ENCODE peak calls at places on chromosome 19, in six cellular contexts. W is GM23248, E is dorsolateral prefrontal cortex, R is right cardiac atrium, H is choroid plexus epithelial cell, I is cardiac fibroblast. L is an unnamed sample.

GRCh38 chr19:51467864-51468544 is 9.8 kb upstream of the SIGLEC8 start:
- DNase-seq in W (no peak), R (no peak), E (no peak), H (no peak), I (no peak), L (peak; percentile 86)

GRCh38 chr19:3690551-3691371 is 9.5 kb downstream of the PIP5K1C start:
- DNase-seq in W (no peak), H (no peak), R (no peak), E (no peak), I (no peak), L (no peak)

GRCh38 chr19:29650988-29651387 is 14.3 kb upstream of the PLEKHF1 start:
- DNase-seq in I (no peak), E (no peak), H (no peak), W (no peak), R (no peak), L (no peak)

GRCh38 chr19:12665646-12666304 is 767 bp downstream of the MAN2B1 start:
- DNase-seq in I (no peak), R (no peak), W (peak; percentile 40), H (no peak), E (no peak), L (peak; percentile 36)

GRCh38 chr19:16094360-16095070 is 17.2 kb upstream of the RAB8A start:
- DNase-seq in I (peak; percentile 58), H (peak; percentile 67), E (no peak), W (no peak), R (no peak), L (no peak)

GRCh38 chr19:9883231-9883758 is 48.2 kb downstream of the PIN1 start:
- DNase-seq in H (no peak), E (peak; percentile 43), I (no peak), W (no peak), R (no peak), L (no peak)

GRCh38 chr19:10219678-10220077 is 11.5 kb downstream of the S1PR2 start:
- DNase-seq in I (peak; percentile 52), E (no peak), W (peak; percentile 54), H (peak; percentile 71), R (no peak), L (peak; percentile 78)

GRCh38 chr19:23075031-23075733 is 41.6 kb upstream of the ZNF730 start:
- DNase-seq in I (peak; percentile 73), R (peak; percentile 89), E (peak; percentile 12), W (peak; percentile 46), H (peak; percentile 85), L (peak; percentile 94)

GRCh38 chr19:57269515-57270250 is 10.6 kb upstream of the ZNF460 start:
- DNase-seq in H (peak; percentile 85), E (no peak), R (no peak), I (peak; percentile 65), W (peak; percentile 93), L (no peak)

GRCh38 chr19:6590458-6591319 is at the start of gene CD70:
- DNase-seq in E (no peak), H (no peak), R (no peak), I (no peak), W (peak; percentile 38), L (peak; percentile 89)

GRCh38 chr19:33770107-33770506 is 26.6 kb upstream of the KCTD15 start:
- DNase-seq in H (no peak), E (no peak), I (no peak), W (no peak), R (no peak), L (no peak)

GRCh38 chr19:13588953-13589833 is 82.9 kb upstream of the CACNA1A start:
- DNase-seq in R (peak; percentile 88), E (peak; percentile 67), I (peak; percentile 65), H (peak; percentile 69), W (peak; percentile 81), L (peak; percentile 72)

GRCh38 chr19:15280915-15281683 is 48.9 kb upstream of the EPHX3 start:
- DNase-seq in I (peak; percentile 88), R (peak; percentile 95), E (peak; percentile 89), W (peak; percentile 95), H (peak; percentile 93), L (no peak)

GRCh38 chr19:17766543-17767131 is 15.4 kb downstream of the FCHO1 start:
- DNase-seq in H (peak; percentile 91), W (peak; percentile 85), I (peak; percentile 91), E (peak; percentile 81), R (peak; percentile 92), L (no peak)

GRCh38 chr19:39257227-39257626 is 8.6 kb upstream of the IFNL4 start:
- DNase-seq in H (no peak), R (no peak), W (no peak), I (no peak), E (no peak), L (no peak)

GRCh38 chr19:19721896-19722295 is 11.0 kb downstream of the ZNF14 start:
- DNase-seq in W (no peak), I (no peak), E (no peak), H (no peak), R (no peak), L (no peak)

GRCh38 chr19:39160523-39160861 is 34.9 kb downstream of the PAK4 start:
- DNase-seq in R (peak; percentile 84), W (peak; percentile 79), E (no peak), I (peak; percentile 74), H (peak; percentile 69), L (no peak)

GRCh38 chr19:35612224-35612558 is 344 bp upstream of the HAUS5 start:
- DNase-seq in H (no peak), E (no peak), W (no peak), R (no peak), I (no peak), L (no peak)
- H3K4me3 ChIP-seq in H (peak overlapping the region; percentile 86), E (peak overlapping the region; percentile 70), W (peak overlapping the region; percentile 90), R (peak overlapping the region; percentile 49), I (peak overlapping the region; percentile 96), L (no peak overlapping the region)

GRCh38 chr19:664913-665443 is 2.0 kb upstream of the RNF126 start:
- DNase-seq in I (peak; percentile 83), E (peak; percentile 79), W (peak; percentile 79), H (peak; percentile 81), R (peak; percentile 94), L (peak; percentile 82)
- H3K4me3 ChIP-seq in I (peak overlapping the region; percentile 17), E (no peak overlapping the region), W (peak overlapping the region; percentile 55), H (peak overlapping the region; percentile 39), R (no peak overlapping the region), L (no peak overlapping the region)

DNA sequence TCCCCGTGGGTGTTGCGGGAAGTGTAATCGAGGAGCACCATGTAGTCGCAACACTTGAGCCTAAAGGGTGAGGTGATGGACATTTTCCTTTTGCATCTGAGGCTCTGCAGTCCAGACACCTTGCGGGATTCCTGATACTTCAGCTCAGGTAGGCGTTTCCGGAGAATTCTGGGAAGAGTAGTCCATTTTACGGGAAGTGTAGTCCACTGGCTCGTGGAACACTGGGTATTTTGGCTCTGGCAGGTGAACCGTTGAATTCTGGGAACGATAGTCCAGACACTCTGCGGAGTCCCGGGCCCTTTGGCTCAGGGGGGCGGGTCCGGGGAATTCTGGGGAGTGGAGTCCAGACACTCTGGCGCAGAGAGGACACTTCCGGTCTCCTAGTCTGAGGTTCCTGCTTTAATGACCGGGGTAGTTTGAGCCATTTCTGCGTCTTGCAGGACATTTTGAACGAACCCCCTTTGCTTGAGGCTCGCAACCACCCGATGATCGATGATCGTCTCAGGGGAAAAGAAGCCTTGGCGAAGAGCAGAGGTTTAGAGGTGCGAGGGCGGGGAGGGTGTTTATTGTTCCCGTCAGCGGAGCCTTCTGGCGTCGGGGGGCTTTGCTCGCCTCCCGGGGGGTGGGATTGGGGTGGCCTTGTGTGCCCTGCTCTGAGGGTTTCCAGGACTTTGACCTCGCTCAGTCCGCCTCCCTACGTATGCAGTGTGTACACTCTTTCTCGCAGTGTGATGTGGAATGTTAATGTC is at the start of gene ZNF223:
- DNase-seq in R (peak; percentile 97), I (peak; percentile 95), H (peak; percentile 94), W (peak; percentile 96), E (peak; percentile 98), L (peak; percentile 84)
- H3K4me3 ChIP-seq in R (peak within 1 kb of the TSS; percentile 99), I (peak within 1 kb of the TSS; percentile 90), H (peak within 1 kb of the TSS; percentile 74), W (peak within 1 kb of the TSS; percentile 86), E (peak within 1 kb of the TSS; percentile 86), L (peak within 1 kb of the TSS; percentile 82)

GRCh38 chr19:45499196-45500180 is 1.2 kb downstream of the PPM1N start:
- DNase-seq in I (peak; percentile 53), E (no peak), H (peak; percentile 54), W (peak; percentile 57), R (peak; percentile 82), L (peak; percentile 28)

GRCh38 chr19:45498411-45499195 is at the start of gene PPM1N:
- DNase-seq in W (peak; percentile 59), I (no peak), E (no peak), H (no peak), R (peak; percentile 73), L (peak; percentile 27)

GRCh38 chr19:45496349-45496953 is 396 bp downstream of the RTN2 start:
- DNase-seq in R (peak; percentile 83), E (no peak), H (no peak), I (no peak), W (peak; percentile 62), L (peak; percentile 38)

GRCh38 chr19:45495178-45495577 is 1.7 kb downstream of the RTN2 start:
- DNase-seq in W (no peak), H (no peak), E (no peak), I (no peak), R (no peak), L (no peak)

GRCh38 chr19:45497791-45498190 is 452 bp upstream of the PPM1N start:
- DNase-seq in R (peak; percentile 51), I (no peak), W (no peak), E (no peak), H (no peak), L (no peak)
- H3K4me3 ChIP-seq in R (no peak overlapping the region), I (no peak overlapping the region), W (no peak overlapping the region), E (no peak overlapping the region), H (no peak overlapping the region), L (no peak overlapping the region)

GRCh38 chr19:49554701-49555181 is 25.6 kb downstream of the NOSIP start:
- DNase-seq in R (peak; percentile 78), W (peak; percentile 43), H (no peak), I (no peak), E (no peak), L (no peak)

GRCh38 chr19:49551531-49551930 is 23.7 kb downstream of the RCN3 start:
- DNase-seq in E (no peak), H (no peak), I (no peak), R (no peak), W (no peak), L (no peak)

GRCh38 chr19:49553451-49554271 is 25.9 kb downstream of the RCN3 start:
- DNase-seq in W (peak; percentile 94), I (peak; percentile 30), E (no peak), R (no peak), H (peak; percentile 70), L (no peak)

GRCh38 chr19:49555600-49556411 is 24.6 kb downstream of the NOSIP start:
- DNase-seq in E (no peak), W (peak; percentile 79), H (peak; percentile 53), I (peak; percentile 56), R (peak; percentile 84), L (peak; percentile 48)

DNA sequence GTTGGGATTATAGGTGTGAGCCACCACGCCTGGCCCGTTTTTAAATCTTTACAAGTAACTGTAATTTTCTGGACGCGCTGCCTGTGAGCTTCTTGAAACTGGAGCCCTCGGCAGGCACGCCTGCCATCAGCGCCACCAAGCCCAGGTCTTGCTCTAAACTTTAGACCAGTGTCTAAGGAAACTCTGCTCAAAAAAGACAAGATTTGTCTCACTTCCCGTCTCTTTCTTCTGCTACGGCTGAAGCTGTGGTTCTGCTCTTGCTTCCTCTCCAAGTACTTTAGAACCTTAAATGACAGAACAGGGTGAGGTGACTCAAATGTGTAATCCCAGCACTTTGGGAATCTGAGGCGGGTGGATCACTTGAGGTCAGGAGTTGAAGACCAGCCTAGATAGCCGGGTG is 24.9 kb downstream of the RCN3 start:
- DNase-seq in E (no peak), R (no peak), W (no peak), I (no peak), H (no peak), L (no peak)
- H3K4me3 ChIP-seq in E (no peak overlapping the region), R (no peak overlapping the region), W (no peak overlapping the region), I (no peak overlapping the region), H (no peak overlapping the region), L (no peak overlapping the region)

L was measured in NB4.